ENCODE peak calls at places on chromosome 12, in eight cellular contexts. T is A549, Q is stomach, P is ovary, K is tibial nerve, N is sigmoid colon, B is suprapubic skin, X is HepG2. C is an unnamed sample.

GRCh38 chr12:121806556-121807308 is 2.9 kb downstream of the SETD1B start:
- DNase-seq in T (peak; percentile 51), Q (no peak), P (no peak), K (no peak), N (no peak), B (no peak), X (no peak), C (no peak)

GRCh38 chr12:12699345-12699744 is 3.4 kb upstream of the GPR19 start:
- DNase-seq in T (no peak), Q (no peak), P (no peak), K (no peak), N (no peak), B (no peak), X (no peak), C (no peak)

GRCh38 chr12:125330645-125331341 is 265.6 kb downstream of the AACS start:
- DNase-seq in T (peak; percentile 44), Q (peak; percentile 63), P (peak; percentile 37), K (peak; percentile 58), N (peak; percentile 73), B (no peak), X (peak; percentile 5), C (no peak)

GRCh38 chr12:1926274-1926673 is 7.8 kb upstream of the CACNA2D4 start:
- DNase-seq in T (no peak), Q (peak; percentile 14), P (no peak), K (no peak), N (no peak), B (no peak), X (no peak), C (peak; percentile 62)

GRCh38 chr12:13350946-13351345 is 154.4 kb downstream of the EMP1 start:
- DNase-seq in T (no peak), Q (no peak), P (no peak), K (no peak), N (no peak), B (no peak), X (no peak), C (no peak)

GRCh38 chr12:25692115-25693035 is 139.3 kb upstream of the LMNTD1 start:
- DNase-seq in T (no peak), Q (no peak), P (no peak), K (peak; percentile 22), N (no peak), B (no peak), X (no peak), C (no peak)

GRCh38 chr12:124651508-124652273 is 84.3 kb upstream of the NCOR2 start:
- DNase-seq in T (no peak), Q (no peak), P (no peak), K (no peak), N (no peak), B (no peak), X (no peak), C (no peak)

GRCh38 chr12:96571101-96571862 is 81.9 kb downstream of the CFAP54 start:
- DNase-seq in T (no peak), Q (no peak), P (no peak), K (no peak), N (no peak), B (no peak), X (no peak), C (no peak)

GRCh38 chr12:34526946-34527345 is 504.6 kb downstream of the ALG10 start:
- DNase-seq in T (no peak), Q (no peak), P (no peak), K (no peak), N (no peak), B (no peak), X (no peak), C (no peak)

GRCh38 chr12:91367234-91367849 is 184.7 kb upstream of the DCN start:
- DNase-seq in T (peak; percentile 29), Q (no peak), P (no peak), K (no peak), N (no peak), B (no peak), X (peak; percentile 2), C (no peak)

GRCh38 chr12:10661338-10661737 is 12.5 kb downstream of the STYK1 start:
- DNase-seq in T (peak; percentile 50), Q (no peak), P (no peak), K (no peak), N (no peak), B (no peak), X (no peak), C (no peak)

GRCh38 chr12:124694250-124694649 is 126.8 kb upstream of the NCOR2 start:
- DNase-seq in T (no peak), Q (no peak), P (no peak), K (no peak), N (no peak), B (no peak), X (no peak), C (no peak)

GRCh38 chr12:39606712-39607423 is 12.7 kb downstream of the ABCD2 start:
- DNase-seq in T (no peak), Q (no peak), P (no peak), K (no peak), N (no peak), B (no peak), X (no peak), C (no peak)

GRCh38 chr12:39605501-39605900 is 14.1 kb downstream of the ABCD2 start:
- DNase-seq in T (no peak), Q (no peak), P (no peak), K (no peak), N (no peak), B (no peak), X (no peak), C (no peak)

GRCh38 chr12:39610626-39611025 is 9.0 kb downstream of the ABCD2 start:
- DNase-seq in T (no peak), Q (no peak), P (no peak), K (no peak), N (no peak), B (no peak), X (no peak), C (no peak)

GRCh38 chr12:39603065-39603464 is 16.5 kb downstream of the ABCD2 start:
- DNase-seq in T (no peak), Q (no peak), P (no peak), K (no peak), N (no peak), B (no peak), X (no peak), C (no peak)

DNA sequence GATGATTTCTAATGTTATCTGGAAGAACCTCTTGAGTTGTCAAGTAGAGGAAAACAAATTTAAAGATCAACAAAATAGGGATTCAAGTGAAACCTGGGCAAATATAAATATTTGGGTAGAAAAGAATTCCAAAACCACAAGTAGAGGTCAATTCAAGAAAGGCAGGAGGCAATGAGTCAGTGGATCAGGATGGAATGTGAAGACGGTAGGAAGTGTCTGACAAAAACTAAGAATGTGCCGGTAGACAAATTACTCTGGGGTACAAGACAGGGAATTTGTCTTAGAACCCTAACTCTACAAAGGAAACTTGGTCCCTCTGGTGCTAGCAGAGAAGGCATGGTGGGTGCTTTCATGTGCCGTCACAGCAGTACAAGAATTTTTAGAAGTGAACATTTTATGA is 13.6 kb downstream of the ABCD2 start:
- DNase-seq in T (peak; percentile 14), Q (no peak), P (no peak), K (no peak), N (no peak), B (no peak), X (no peak), C (no peak)
- TF ChIP-seq EP300 in T (no peak), Q (no peak), P (no peak), K (no peak), N (no peak), B (no peak), X (no peak), C (no peak)

GRCh38 chr12:4157122-4157521 is 116.4 kb upstream of the CCND2 start:
- DNase-seq in T (no peak), Q (no peak), P (no peak), K (no peak), N (no peak), B (no peak), X (no peak), C (no peak)

GRCh38 chr12:4156317-4156716 is 117.2 kb upstream of the CCND2 start:
- DNase-seq in T (no peak), Q (no peak), P (no peak), K (no peak), N (no peak), B (no peak), X (no peak), C (no peak)

GRCh38 chr12:4153343-4153892 is 120.1 kb upstream of the CCND2 start:
- DNase-seq in T (no peak), Q (no peak), P (no peak), K (no peak), N (no peak), B (no peak), X (no peak), C (no peak)

GRCh38 chr12:4152145-4152795 is 121.3 kb upstream of the CCND2 start:
- DNase-seq in T (no peak), Q (no peak), P (no peak), K (no peak), N (no peak), B (no peak), X (no peak), C (no peak)

GRCh38 chr12:4154672-4155225 is 118.8 kb upstream of the CCND2 start:
- DNase-seq in T (no peak), Q (no peak), P (no peak), K (no peak), N (no peak), B (no peak), X (no peak), C (no peak)
- H3K4me1 ChIP-seq in T (no peaks in the 10 kb centered on the region), Q (no peaks in the 10 kb centered on the region), P (no peaks in the 10 kb centered on the region), K (no peaks in the 10 kb centered on the region), N (no peaks in the 10 kb centered on the region), B (no peaks in the 10 kb centered on the region), X (no peaks in the 10 kb centered on the region), C (no peaks in the 10 kb centered on the region)

GRCh38 chr12:113418213-113418879 is 3.8 kb upstream of the SDSL start:
- DNase-seq in T (peak; percentile 89), Q (no peak), P (no peak), K (peak; percentile 19), N (peak; percentile 73), B (no peak), X (peak; percentile 80), C (no peak)
- H3K27ac ChIP-seq in T (peak overlapping the region; percentile 72), Q (no peak overlapping the region), P (no peak overlapping the region), K (no peak overlapping the region), N (no peak overlapping the region), B (no peak overlapping the region), X (peak overlapping the region; percentile 36), C (no peak overlapping the region)

GRCh38 chr12:102440109-102440405 is 40.3 kb downstream of the IGF1 start:
- DNase-seq in T (no peak), Q (no peak), P (no peak), K (no peak), N (no peak), B (no peak), X (no peak), C (no peak)
- TF ChIP-seq EP300 in T (no peak), Q (no peak), P (no peak), K (no peak), N (no peak), B (no peak), X (no peak), C (no peak)

GRCh38 chr12:110301065-110301806 is 20.2 kb downstream of the ATP2A2 start:
- DNase-seq in T (no peak), Q (no peak), P (no peak), K (no peak), N (no peak), B (no peak), X (no peak), C (no peak)
- H3K4me1 ChIP-seq in T (peaks cover 78% of the 10 kb centered on the region), Q (peaks cover 74% of the 10 kb centered on the region), P (peaks cover 12% of the 10 kb centered on the region), K (peaks cover 8% of the 10 kb centered on the region), N (no peaks in the 10 kb centered on the region), B (peaks cover 25% of the 10 kb centered on the region), X (peaks cover 2% of the 10 kb centered on the region), C (peaks cover 81% of the 10 kb centered on the region)